ENCODE peak calls at places on chromosome 21, in eight cellular contexts. A is ACHN; C is Right ventricle myocardium superior; S is stimulated activated CD4-positive, alpha-beta T cell treated with anti-CD3 and anti-CD28 coated beads, Interleukin-15, amount 100 ng/mL, for 24 hours; W is effector memory CD4-positive, alpha-beta T cell; U is HTR-8/SVneo; Z is stimulated activated naive CD8-positive, alpha-beta T cell treated with anti-CD3 and anti-CD28 coated beads, Interleukin-15, amount 100 ng/mL, for 72 hours; N is iPS-NIHi11. Y is an unnamed sample.

GRCh38 chr21:37407719-37408455 is 41.3 kb downstream of the DYRK1A start:
- DNase-seq in C (no peak), A (no peak), W (no peak), U (no peak), S (no peak), N (no peak), Z (no peak), Y (no peak)

GRCh38 chr21:20998886-20999285 is 677 bp downstream of the NCAM2 start:
- DNase-seq in S (no peak), U (no peak), A (no peak), N (no peak), C (no peak), Z (no peak), W (no peak), Y (no peak)

GRCh38 chr21:43290529-43291346 is 121.9 kb downstream of the CRYAA start:
- DNase-seq in U (no peak), N (peak; percentile 67), S (no peak), C (peak; percentile 26), A (no peak), Z (no peak), W (no peak), Y (no peak)

GRCh38 chr21:42833439-42833815 is 45.9 kb downstream of the WDR4 start:
- DNase-seq in N (peak; percentile 68), S (peak; percentile 71), W (no peak), U (no peak), A (peak; percentile 24), Z (peak; percentile 68), C (no peak), Y (no peak)

GRCh38 chr21:31218830-31219608 is 125.0 kb downstream of the TIAM1 start:
- DNase-seq in W (no peak), U (no peak), N (peak; percentile 41), C (peak; percentile 70), S (peak; percentile 18), A (no peak), Z (no peak), Y (no peak)

GRCh38 chr21:43923391-43923790 is 58.4 kb downstream of the AGPAT3 start:
- DNase-seq in C (no peak), U (no peak), S (no peak), N (no peak), A (no peak), W (no peak), Z (no peak), Y (no peak)

GRCh38 chr21:33441489-33442477 is 38.0 kb downstream of the TMEM50B start:
- DNase-seq in Z (no peak), U (no peak), A (no peak), N (no peak), W (no peak), S (no peak), C (peak; percentile 61), Y (peak; percentile 93)

GRCh38 chr21:41559658-41560599 is 52.0 kb upstream of the TMPRSS2 start:
- DNase-seq in N (no peak), C (no peak), A (no peak), S (no peak), W (no peak), Z (peak; percentile 19), U (no peak), Y (no peak)

GRCh38 chr21:29639366-29640232 is 300.2 kb downstream of the GRIK1 start:
- DNase-seq in W (no peak), A (no peak), C (no peak), Z (no peak), U (no peak), N (no peak), S (no peak), Y (no peak)

GRCh38 chr21:20187028-20187427 is 811.2 kb upstream of the NCAM2 start:
- DNase-seq in S (no peak), W (no peak), N (no peak), Z (no peak), C (no peak), U (no peak), A (no peak), Y (no peak)

GRCh38 chr21:38171723-38172344 is 85.0 kb upstream of the KCNJ15 start:
- DNase-seq in N (peak; percentile 75), S (no peak), U (peak; percentile 68), W (no peak), C (no peak), Z (no peak), A (peak; percentile 72), Y (peak; percentile 80)

GRCh38 chr21:42201615-42202161 is 17.3 kb upstream of the ABCG1 start:
- DNase-seq in C (no peak), N (no peak), U (no peak), Z (no peak), S (no peak), A (no peak), W (no peak), Y (no peak)

GRCh38 chr21:45876381-45877159 is 105.0 kb upstream of the COL6A1 start:
- DNase-seq in A (no peak), W (no peak), Z (no peak), U (no peak), N (no peak), C (no peak), S (no peak), Y (no peak)

GRCh38 chr21:45032977-45033705 is 41.2 kb upstream of the ADARB1 start:
- DNase-seq in U (no peak), N (no peak), W (no peak), S (no peak), A (no peak), Z (no peak), C (no peak), Y (no peak)

GRCh38 chr21:38223893-38224540 is 32.8 kb upstream of the KCNJ15 start:
- DNase-seq in N (no peak), Z (no peak), A (peak; percentile 14), S (peak; percentile 7), W (no peak), C (no peak), U (no peak), Y (no peak)

GRCh38 chr21:40454057-40454456 is 392.9 kb downstream of the DSCAM start:
- DNase-seq in Z (no peak), A (no peak), C (no peak), W (no peak), S (no peak), U (no peak), N (no peak), Y (no peak)

GRCh38 chr21:28633803-28634572 is 358.7 kb downstream of the LTN1 start:
- DNase-seq in A (no peak), C (peak; percentile 61), W (no peak), Z (no peak), U (no peak), S (peak; percentile 31), N (no peak), Y (no peak)

GRCh38 chr21:41071410-41071809 is 96.5 kb upstream of the BACE2 start:
- DNase-seq in A (peak; percentile 4), N (peak; percentile 42), U (no peak), C (no peak), W (no peak), Z (no peak), S (peak; percentile 7), Y (no peak)

GRCh38 chr21:15058718-15059316 is 6.0 kb downstream of the NRIP1 start:
- DNase-seq in A (peak; percentile 83), S (no peak), U (no peak), Z (no peak), N (no peak), W (no peak), C (no peak), Y (peak; percentile 37)

GRCh38 chr21:32233722-32234301 is 45.0 kb downstream of the MIS18A start:
- DNase-seq in W (no peak), S (no peak), N (no peak), Z (no peak), C (no peak), U (no peak), A (no peak), Y (no peak)

GRCh38 chr21:45985471-45986315 is 4.1 kb downstream of the COL6A1 start:
- DNase-seq in C (peak; percentile 42), Z (no peak), W (no peak), S (no peak), N (no peak), A (no peak), U (no peak), Y (no peak)

GRCh38 chr21:44900559-44901251 is 20.0 kb downstream of the ITGB2 start:
- DNase-seq in U (no peak), C (peak; percentile 15), S (no peak), W (no peak), Z (no peak), N (no peak), A (no peak), Y (no peak)

GRCh38 chr21:28272272-28272992 is 720.2 kb downstream of the LTN1 start:
- DNase-seq in C (no peak), N (no peak), Z (no peak), S (no peak), A (no peak), W (no peak), U (no peak), Y (no peak)

GRCh38 chr21:15826147-15826780 is 96.5 kb downstream of the USP25 start:
- DNase-seq in C (no peak), A (peak; percentile 67), W (no peak), U (peak; percentile 35), N (peak; percentile 49), Z (peak; percentile 19), S (no peak), Y (no peak)

GRCh38 chr21:26954591-26955214 is 12.2 kb downstream of the ADAMTS5 start:
- DNase-seq in W (no peak), U (no peak), S (no peak), C (no peak), A (no peak), N (no peak), Z (no peak), Y (no peak)

GRCh38 chr21:41767606-41768370 is 936 bp upstream of the RIPK4 start:
- DNase-seq in S (peak; percentile 26), N (no peak), U (no peak), Z (no peak), W (no peak), A (peak; percentile 75), C (no peak), Y (peak; percentile 75)

GRCh38 chr21:44626262-44626661 is 631 bp upstream of the KRTAP10-9 start:
- DNase-seq in W (no peak), A (no peak), S (no peak), U (no peak), C (no peak), N (no peak), Z (no peak), Y (no peak)

GRCh38 chr21:24308183-24308582 is 1299.1 kb downstream of the MRPL39 start:
- DNase-seq in U (no peak), W (no peak), C (no peak), S (no peak), A (no peak), N (no peak), Z (no peak), Y (no peak)

GRCh38 chr21:16870116-16870515 is 642.7 kb upstream of the CXADR start:
- DNase-seq in N (no peak), C (no peak), Z (no peak), U (peak; percentile 10), W (no peak), S (no peak), A (no peak), Y (no peak)

GRCh38 chr21:21612446-21612845 is 614.2 kb downstream of the NCAM2 start:
- DNase-seq in S (no peak), C (no peak), A (peak; percentile 83), Z (no peak), W (no peak), N (peak; percentile 5), U (peak; percentile 40), Y (peak; percentile 34)

GRCh38 chr21:31363720-31364119 is 19.7 kb upstream of the TIAM1 start:
- DNase-seq in N (no peak), W (no peak), S (peak; percentile 21), C (no peak), U (no peak), A (no peak), Z (no peak), Y (no peak)

GRCh38 chr21:44582055-44582454 is 1.7 kb upstream of the KRTAP10-5 start:
- DNase-seq in N (no peak), S (no peak), W (no peak), Z (no peak), A (no peak), C (no peak), U (no peak), Y (no peak)

GRCh38 chr21:21007606-21008005 is 9.4 kb downstream of the NCAM2 start:
- DNase-seq in S (no peak), Z (no peak), N (no peak), C (no peak), W (no peak), A (no peak), U (no peak), Y (no peak)

GRCh38 chr21:45276620-45277019 is 11.1 kb downstream of the POFUT2 start:
- DNase-seq in Z (no peak), N (no peak), C (no peak), W (no peak), U (no peak), A (no peak), S (no peak), Y (no peak)

Y was measured in kidney epithelial cell.